ENCODE peak calls at places on chromosomes 6 and 20, in four cellular contexts. V, E, C and G are unnamed samples.

GRCh38 chr6:1609662-1610496 is at the start of gene FOXC1:
- DNase-seq in V (peak; percentile 93), E (peak; percentile 87), C (peak; percentile 93), G (peak; percentile 95)

GRCh38 chr6:139542351-139542750 is 167.9 kb upstream of the CITED2 start:
- DNase-seq in V (no peak), E (no peak), C (no peak), G (no peak)

GRCh38 chr6:38088010-38088409 is 268.5 kb downstream of the ZFAND3 start:
- DNase-seq in V (no peak), E (no peak), C (no peak), G (no peak)

GRCh38 chr6:163675611-163676010 is 261.1 kb downstream of the QKI start:
- DNase-seq in V (no peak), E (no peak), C (no peak), G (no peak)

GRCh38 chr6:1436334-1437306 is 47.2 kb downstream of the FOXF2 start:
- DNase-seq in V (peak; percentile 81), E (peak; percentile 76), C (no peak), G (no peak)

GRCh38 chr6:68880050-68880449 is 245.0 kb downstream of the ADGRB3 start:
- DNase-seq in V (no peak), E (no peak), C (no peak), G (no peak)

GRCh38 chr20:43379239-43379917 is 78.3 kb upstream of the SRSF6 start:
- DNase-seq in V (no peak), E (no peak), C (no peak), G (no peak)

GRCh38 chr20:63125581-63125892 is 90.4 kb downstream of the YTHDF1 start:
- DNase-seq in V (peak; percentile 30), E (no peak), C (no peak), G (no peak)

GRCh38 chr6:134724653-134725340 is 225.1 kb downstream of the ALDH8A1 start:
- DNase-seq in V (no peak), E (no peak), C (no peak), G (no peak)

GRCh38 chr20:19824861-19825260 is 66.8 kb downstream of the RIN2 start:
- DNase-seq in V (no peak), E (no peak), C (no peak), G (no peak)

GRCh38 chr6:169256061-169256460 is 2.4 kb upstream of the THBS2 start:
- DNase-seq in V (no peak), E (no peak), C (no peak), G (no peak)

GRCh38 chr6:99613705-99614429 is 7.2 kb downstream of the PRDM13 start:
- DNase-seq in V (peak; percentile 85), E (peak; percentile 47), C (no peak), G (no peak)

GRCh38 chr6:6994796-6995195 is 113.0 kb upstream of the RREB1 start:
- DNase-seq in V (no peak), E (no peak), C (no peak), G (no peak)

GRCh38 chr6:49336514-49337131 is 126.4 kb downstream of the MMUT start:
- DNase-seq in V (no peak), E (peak; percentile 3), C (no peak), G (no peak)

GRCh38 chr20:23122959-23123655 is 37.0 kb upstream of the CD93 start:
- DNase-seq in V (no peak), E (no peak), C (no peak), G (no peak)

GRCh38 chr20:41411458-41411857 is 44.8 kb upstream of the EMILIN3 start:
- DNase-seq in V (no peak), E (no peak), C (no peak), G (no peak)

GRCh38 chr6:167795874-167796667 is 30.6 kb upstream of the AFDN start:
- DNase-seq in V (no peak), E (no peak), C (no peak), G (no peak)

GRCh38 chr20:56774873-56775272 is 145.8 kb downstream of the TFAP2C start:
- DNase-seq in V (no peak), E (no peak), C (no peak), G (no peak)

GRCh38 chr20:44579313-44580090 is 2.9 kb upstream of the PKIG start:
- DNase-seq in V (no peak), E (no peak), C (no peak), G (no peak)

GRCh38 chr20:688809-689208 is 13.2 kb upstream of the SCRT2 start:
- DNase-seq in V (peak; percentile 82), E (no peak), C (no peak), G (no peak)

GRCh38 chr6:16163066-16163465 is 34.2 kb downstream of the MYLIP start:
- DNase-seq in V (no peak), E (no peak), C (no peak), G (no peak)

GRCh38 chr6:46935687-46936086 is 13.9 kb upstream of the ADGRF5 start:
- DNase-seq in V (peak; percentile 72), E (peak; percentile 27), C (no peak), G (no peak)

GRCh38 chr6:143441680-143442359 is 8.7 kb downstream of the ADAT2 start:
- DNase-seq in V (no peak), E (no peak), C (no peak), G (no peak)

GRCh38 chr6:84411060-84411629 is 183.7 kb upstream of the CEP162 start:
- DNase-seq in V (no peak), E (no peak), C (no peak), G (no peak)

GRCh38 chr6:139877828-139878405 is 503.5 kb upstream of the CITED2 start:
- DNase-seq in V (no peak), E (no peak), C (no peak), G (no peak)

GRCh38 chr20:33584976-33585375 is 77.2 kb upstream of the C20orf144 start:
- DNase-seq in V (no peak), E (no peak), C (no peak), G (no peak)

GRCh38 chr20:43789593-43789992 is 62.8 kb upstream of the GTSF1L start:
- DNase-seq in V (no peak), E (no peak), C (no peak), G (no peak)

GRCh38 chr6:155085582-155086253 is 90.6 kb downstream of the TIAM2 start:
- DNase-seq in V (peak; percentile 30), E (peak; percentile 50), C (no peak), G (no peak)

GRCh38 chr6:44265003-44265842 is at the start of gene NFKBIE:
- DNase-seq in V (peak; percentile 98), E (peak; percentile 95), C (peak; percentile 95), G (peak; percentile 96)

GRCh38 chr6:109894181-109894580 is 83.9 kb upstream of the GPR6 start:
- DNase-seq in V (no peak), E (no peak), C (no peak), G (no peak)

GRCh38 chr20:18702736-18703135 is 110.8 kb upstream of the SCP2D1 start:
- DNase-seq in V (no peak), E (no peak), C (peak; percentile 34), G (no peak)

GRCh38 chr6:73694711-73695411 is 1.1 kb upstream of the CD109 start:
- DNase-seq in V (peak; percentile 48), E (no peak), C (no peak), G (no peak)

GRCh38 chr6:165850434-165851019 is 187.5 kb upstream of the PDE10A start:
- DNase-seq in V (peak; percentile 90), E (peak; percentile 72), C (peak; percentile 53), G (peak; percentile 90)

GRCh38 chr6:72424476-72424875 is 197.4 kb upstream of the KCNQ5 start:
- DNase-seq in V (no peak), E (no peak), C (no peak), G (no peak)

GRCh38 chr20:35901678-35902544 is 52.4 kb downstream of the SCAND1 start:
- DNase-seq in V (no peak), E (peak; percentile 40), C (no peak), G (no peak)

DNA sequence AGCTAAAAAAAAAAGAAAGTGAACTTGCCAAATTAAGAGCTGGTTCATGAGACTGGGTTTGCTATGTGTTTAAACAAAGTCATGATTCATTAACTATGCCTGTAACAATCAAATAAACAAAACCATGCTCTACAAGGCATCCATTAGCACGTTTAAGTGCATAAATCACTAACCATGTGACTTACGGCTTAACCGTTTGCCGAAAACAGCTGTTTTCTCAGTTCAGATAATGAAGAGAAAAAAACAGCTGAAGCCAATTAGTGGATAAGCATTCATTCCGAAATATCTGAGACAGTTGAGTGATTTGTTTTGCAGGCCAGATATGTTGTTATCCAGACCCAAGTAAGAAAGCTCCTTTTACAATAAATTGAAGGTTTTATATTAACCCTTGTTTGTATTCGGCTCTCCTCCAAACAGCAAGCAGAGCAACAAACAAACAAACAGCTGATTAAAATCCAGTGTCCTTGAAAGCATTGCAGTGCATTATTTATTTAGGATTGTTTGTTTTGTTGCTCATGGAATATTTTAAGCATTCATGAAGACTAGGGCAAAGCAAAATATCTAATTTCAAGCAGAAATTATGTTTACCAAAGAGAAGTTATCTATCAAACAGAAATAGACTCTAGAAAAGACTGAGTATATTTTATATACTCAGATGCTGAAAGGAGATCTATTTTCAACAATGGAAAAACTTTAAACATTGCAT is 343.5 kb downstream of the RFPL4B start:
- DNase-seq in V (no peak), E (no peak), C (no peak), G (no peak)
- H3K4me3 ChIP-seq in V (no peak overlapping the region), E (no peak overlapping the region), C (no peak overlapping the region), G (no peak overlapping the region)

GRCh38 chr6:137661601-137662000 is 167.4 kb upstream of the OLIG3 start:
- DNase-seq in V (peak; percentile 70), E (no peak), C (peak; percentile 24), G (no peak)
- TF ChIP-seq CTCF in V (peak; percentile 64), E (peak; percentile 68), C (peak; percentile 38), G (peak; percentile 62)

GRCh38 chr6:9851541-9852380 is 563.1 kb downstream of the TFAP2A start:
- DNase-seq in V (peak; percentile 87), E (no peak), C (no peak), G (no peak)

GRCh38 chr6:9848094-9848493 is 566.8 kb downstream of the TFAP2A start:
- DNase-seq in V (no peak), E (no peak), C (no peak), G (no peak)

GRCh38 chr6:9851006-9851405 is 563.9 kb downstream of the TFAP2A start:
- DNase-seq in V (no peak), E (no peak), C (no peak), G (no peak)
- H3K4me3 ChIP-seq in V (no peak overlapping the region), E (no peak overlapping the region), C (no peak overlapping the region), G (no peak overlapping the region)

DNA sequence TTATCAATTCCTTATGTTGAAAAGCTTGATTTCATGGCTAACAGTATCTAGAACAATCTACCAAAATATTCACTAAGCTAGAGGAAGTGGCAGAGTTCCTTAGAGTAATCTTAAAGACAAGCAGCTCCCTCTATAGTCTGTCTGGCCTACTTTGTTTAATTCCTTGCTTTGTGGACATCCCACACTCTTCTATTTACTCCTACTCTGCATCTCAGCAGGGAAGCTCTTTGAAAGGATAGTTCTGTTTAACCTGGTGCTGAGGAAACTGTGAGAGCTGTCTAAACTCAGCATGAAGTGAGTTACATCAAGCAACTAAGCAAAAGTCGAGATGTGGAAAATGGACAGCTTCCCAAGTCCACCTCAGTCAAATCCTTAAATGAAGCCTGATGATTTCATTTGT is 4.3 kb downstream of the REV3L start:
- DNase-seq in V (peak; percentile 68), E (no peak), C (no peak), G (no peak)
- TF ChIP-seq CTCF in V (peak; percentile 57), E (peak; percentile 55), C (no peak), G (no peak)

GRCh38 chr6:2854394-2854982 is 12.8 kb upstream of the SERPINB1 start:
- DNase-seq in V (peak; percentile 51), E (no peak), C (no peak), G (no peak)
- H3K4me3 ChIP-seq in V (no peak overlapping the region), E (no peak overlapping the region), C (peak overlapping the region; percentile 47), G (peak overlapping the region; percentile 13)

GRCh38 chr6:34508425-34508824 is 42.5 kb downstream of the PACSIN1 start:
- DNase-seq in V (no peak), E (no peak), C (no peak), G (no peak)
- TF ChIP-seq CTCF in V (peak; percentile 50), E (peak; percentile 4), C (no peak), G (no peak)